ENCODE peak calls at places on chromosomes 7 and 10, in seven cellular contexts. A is LoVo, B is GM12865, G is progenitor cell of endocrine pancreas, U is neural progenitor cell, P is NCI-H1694 treated with DMSO at 0.1 percent for 48 hours, R is OCI-M1. I is an unnamed sample.

GRCh38 chr7:101954494-101954893 is 137.1 kb downstream of the CUX1 start:
- DNase-seq in A (no peak), B (peak), G (no peak), U (no peak), P (no peak), R (no peak), I (no peak)

GRCh38 chr7:87475359-87476178 is at the start of gene ABCB4:
- DNase-seq in A (peak), B (peak), G (peak), U (peak), P (no peak), R (peak), I (no peak)

GRCh38 chr10:112843623-112844022 is 106.4 kb upstream of the TCF7L2 start:
- DNase-seq in A (no peak), B (no peak), G (no peak), U (no peak), P (no peak), R (peak), I (no peak)

GRCh38 chr7:100220833-100221718 is 1.3 kb downstream of the PVRIG start:
- DNase-seq in A (no peak), B (peak), G (no peak), U (no peak), P (no peak), R (no peak), I (peak)

GRCh38 chr10:22429981-22430421 is 84.7 kb downstream of the SPAG6 start:
- DNase-seq in A (no peak), B (peak), G (no peak), U (no peak), P (no peak), R (no peak), I (no peak)

GRCh38 chr7:78499283-78499682 is 700.7 kb downstream of the PHTF2 start:
- DNase-seq in A (no peak), B (no peak), G (no peak), U (no peak), P (no peak), R (no peak), I (no peak)

GRCh38 chr10:28939352-28940157 is 262.2 kb downstream of the BAMBI start:
- DNase-seq in A (peak), B (no peak), G (peak), U (peak), P (no peak), R (peak), I (peak)

GRCh38 chr10:68027429-68027828 is 47.7 kb downstream of the HERC4 start:
- DNase-seq in A (no peak), B (no peak), G (no peak), U (no peak), P (no peak), R (no peak), I (no peak)

GRCh38 chr7:155021699-155022145 is 18.8 kb upstream of the PAXIP1 start:
- DNase-seq in A (peak), B (no peak), G (no peak), U (no peak), P (no peak), R (no peak), I (no peak)

GRCh38 chr7:100443096-100443840 is 7.0 kb upstream of the PPP1R35 start:
- DNase-seq in A (no peak), B (no peak), G (no peak), U (no peak), P (no peak), R (no peak), I (no peak)

GRCh38 chr7:91248996-91249395 is 15.2 kb upstream of the FZD1 start:
- DNase-seq in A (no peak), B (no peak), G (no peak), U (no peak), P (no peak), R (no peak), I (no peak)

GRCh38 chr10:3323865-3324498 is 151.4 kb upstream of the PITRM1 start:
- DNase-seq in A (no peak), B (no peak), G (no peak), U (no peak), P (no peak), R (no peak), I (no peak)

GRCh38 chr10:83965473-83965872 is 173.8 kb upstream of the GHITM start:
- DNase-seq in A (no peak), B (no peak), G (no peak), U (peak), P (no peak), R (no peak), I (peak)

GRCh38 chr7:106108988-106109387 is 3.1 kb downstream of the SYPL1 start:
- DNase-seq in A (no peak), B (peak), G (no peak), U (peak), P (no peak), R (no peak), I (peak)

GRCh38 chr10:78524941-78525340 is 491.3 kb downstream of the RPS24 start:
- DNase-seq in A (no peak), B (no peak), G (no peak), U (no peak), P (no peak), R (no peak), I (no peak)

GRCh38 chr7:82980130-82980529 is 182.6 kb downstream of the PCLO start:
- DNase-seq in A (no peak), B (no peak), G (no peak), U (no peak), P (no peak), R (no peak), I (no peak)

GRCh38 chr7:47839381-47839780 is 108.9 kb downstream of the PKD1L1 start:
- DNase-seq in A (no peak), B (no peak), G (no peak), U (no peak), P (no peak), R (no peak), I (no peak)

GRCh38 chr10:983951-984705 is 4.1 kb upstream of the GTPBP4 start:
- DNase-seq in A (no peak), B (no peak), G (peak), U (no peak), P (no peak), R (no peak), I (no peak)

GRCh38 chr10:127853868-127854768 is 38.6 kb downstream of the CLRN3 start:
- DNase-seq in A (peak), B (peak), G (peak), U (peak), P (peak), R (peak), I (peak)

GRCh38 chr10:68156373-68157185 is 47.3 kb downstream of the MYPN start:
- DNase-seq in A (peak), B (peak), G (no peak), U (peak), P (peak), R (peak), I (peak)

GRCh38 chr7:143948733-143949132 is 5.9 kb upstream of the OR2F1 start:
- DNase-seq in A (no peak), B (no peak), G (no peak), U (no peak), P (no peak), R (no peak), I (no peak)

GRCh38 chr7:155344618-155345433 is 47.1 kb downstream of the INSIG1 start:
- DNase-seq in A (peak), B (peak), G (peak), U (peak), P (peak), R (peak), I (peak)

GRCh38 chr10:9504227-9504626 is 1449.7 kb downstream of the GATA3 start:
- DNase-seq in A (no peak), B (no peak), G (no peak), U (no peak), P (no peak), R (no peak), I (no peak)

GRCh38 chr7:130865408-130866236 is 131.6 kb upstream of the KLF14 start:
- DNase-seq in A (no peak), B (no peak), G (no peak), U (peak), P (no peak), R (peak), I (peak)

GRCh38 chr7:150947761-150948680 is 30.1 kb downstream of the KCNH2 start:
- DNase-seq in A (no peak), B (no peak), G (no peak), U (no peak), P (no peak), R (no peak), I (no peak)

GRCh38 chr7:158228986-158229385 is 358.6 kb downstream of the PTPRN2 start:
- DNase-seq in A (peak), B (no peak), G (no peak), U (peak), P (peak), R (no peak), I (peak)

GRCh38 chr7:135685306-135686084 is 23.2 kb downstream of the STMP1 start:
- DNase-seq in A (no peak), B (no peak), G (no peak), U (no peak), P (no peak), R (no peak), I (no peak)

GRCh38 chr7:16954326-16954725 is 72.5 kb upstream of the AGR3 start:
- DNase-seq in A (no peak), B (no peak), G (no peak), U (no peak), P (no peak), R (no peak), I (no peak)

GRCh38 chr10:131700506-131700905 is 200.3 kb upstream of the PPP2R2D start:
- DNase-seq in A (no peak), B (no peak), G (peak), U (no peak), P (no peak), R (no peak), I (no peak)

GRCh38 chr10:14652067-14652466 is 122.6 kb downstream of the FAM107B start:
- DNase-seq in A (no peak), B (no peak), G (no peak), U (no peak), P (no peak), R (no peak), I (no peak)

GRCh38 chr7:116616555-116617059 is 55.4 kb upstream of the MET start:
- DNase-seq in A (peak), B (no peak), G (no peak), U (no peak), P (no peak), R (no peak), I (no peak)

GRCh38 chr10:79948976-79949722 is at the start of gene SFTPD:
- DNase-seq in A (peak), B (no peak), G (no peak), U (no peak), P (no peak), R (no peak), I (no peak)

GRCh38 chr7:39073432-39073831 is 95.7 kb downstream of the POU6F2 start:
- DNase-seq in A (no peak), B (no peak), G (no peak), U (peak), P (no peak), R (no peak), I (no peak)

GRCh38 chr7:12921751-12922345 is 234.4 kb downstream of the ARL4A start:
- DNase-seq in A (peak), B (no peak), G (no peak), U (no peak), P (no peak), R (no peak), I (no peak)

GRCh38 chr10:14749051-14749809 is 25.5 kb downstream of the FAM107B start:
- DNase-seq in A (no peak), B (peak), G (no peak), U (no peak), P (no peak), R (no peak), I (peak)

GRCh38 chr7:25575634-25576033 is 347.3 kb upstream of the NPVF start:
- DNase-seq in A (no peak), B (no peak), G (no peak), U (no peak), P (no peak), R (no peak), I (no peak)

GRCh38 chr10:75640803-75641202 is 209.4 kb downstream of the LRMDA start:
- DNase-seq in A (no peak), B (no peak), G (no peak), U (no peak), P (no peak), R (no peak), I (no peak)